ENCODE peak calls at places on chromosomes 11 and 22, in four cellular contexts. U, E, O and J are unnamed samples.

GRCh38 chr11:33475999-33476398 is 218.8 kb downstream of the HIPK3 start:
- DNase-seq in O (peak), E (peak), U (peak), J (peak)

GRCh38 chr11:65861165-65861505 is 902 bp downstream of the MUS81 start:
- DNase-seq in O (no peak), U (no peak), E (no peak), J (no peak)

GRCh38 chr11:34749666-34750659 is 129.1 kb downstream of the EHF start:
- DNase-seq in U (no peak), O (no peak), E (peak), J (peak)

GRCh38 chr11:406796-407650 is 7.8 kb downstream of the SIGIRR start:
- DNase-seq in O (peak), E (peak), U (peak), J (peak)

GRCh38 chr11:123430736-123431356 is 777 bp downstream of the GRAMD1B start:
- DNase-seq in O (no peak), U (peak), E (peak), J (peak)

GRCh38 chr11:86380295-86380694 is 5.6 kb downstream of the CCDC81 start:
- DNase-seq in O (no peak), U (no peak), E (no peak), J (no peak)

GRCh38 chr11:81359476-81359875 is 1374.2 kb downstream of the FAM181B start:
- DNase-seq in O (no peak), E (no peak), U (no peak), J (no peak)

GRCh38 chr11:81887671-81888070 is 846.0 kb downstream of the FAM181B start:
- DNase-seq in U (no peak), O (no peak), E (no peak), J (no peak)

GRCh38 chr22:46220921-46221320 is 29.2 kb downstream of the CDPF1 start:
- DNase-seq in O (no peak), U (peak), E (no peak), J (peak)

GRCh38 chr11:64598106-64598796 is 7.2 kb downstream of the SLC22A12 start:
- DNase-seq in U (no peak), E (no peak), O (no peak), J (no peak)

GRCh38 chr22:45831394-45831793 is 145.6 kb downstream of the WNT7B start:
- DNase-seq in U (no peak), E (peak), O (peak), J (peak)

GRCh38 chr11:124079631-124080318 is 35.5 kb upstream of the VWA5A start:
- DNase-seq in U (no peak), E (no peak), O (no peak), J (no peak)

GRCh38 chr11:65764434-65764833 is 16.3 kb downstream of the AP5B1 start:
- DNase-seq in O (no peak), U (no peak), E (no peak), J (no peak)

DNA sequence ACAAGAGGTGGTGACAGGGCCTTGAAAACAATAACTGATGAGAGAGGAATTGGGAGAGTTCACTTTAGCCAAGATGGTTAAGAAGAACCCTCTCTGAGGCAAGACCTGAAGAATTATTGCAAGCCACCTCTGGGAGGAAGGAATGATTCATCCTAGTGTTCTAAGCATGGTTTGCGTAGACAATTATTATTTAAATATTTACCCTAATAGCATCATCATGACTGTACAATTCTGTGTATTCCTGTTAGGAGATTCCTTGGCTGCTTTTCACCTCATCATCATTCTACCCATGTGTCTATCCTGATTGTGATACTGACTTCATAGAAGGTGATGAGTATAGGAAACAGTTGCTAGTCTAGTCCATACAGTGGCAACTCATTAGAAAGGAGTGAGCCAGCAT is 264.4 kb downstream of the DDX10 start:
- DNase-seq in O (no peak), E (peak), U (no peak), J (peak)
- H3K4me3 ChIP-seq in O (no peak), E (no peak), U (no peak), J (no peak)

GRCh38 chr11:83680351-83680750 is 394.2 kb upstream of the CCDC90B start:
- DNase-seq in E (no peak), O (no peak), U (no peak), J (no peak)

GRCh38 chr11:83671295-83671694 is 385.1 kb upstream of the CCDC90B start:
- DNase-seq in O (no peak), E (no peak), U (no peak), J (peak)

GRCh38 chr11:83674498-83674897 is 388.3 kb upstream of the CCDC90B start:
- DNase-seq in O (no peak), E (no peak), U (no peak), J (no peak)

GRCh38 chr11:83677730-83678129 is 391.6 kb upstream of the CCDC90B start:
- DNase-seq in E (no peak), O (no peak), U (no peak), J (no peak)

DNA sequence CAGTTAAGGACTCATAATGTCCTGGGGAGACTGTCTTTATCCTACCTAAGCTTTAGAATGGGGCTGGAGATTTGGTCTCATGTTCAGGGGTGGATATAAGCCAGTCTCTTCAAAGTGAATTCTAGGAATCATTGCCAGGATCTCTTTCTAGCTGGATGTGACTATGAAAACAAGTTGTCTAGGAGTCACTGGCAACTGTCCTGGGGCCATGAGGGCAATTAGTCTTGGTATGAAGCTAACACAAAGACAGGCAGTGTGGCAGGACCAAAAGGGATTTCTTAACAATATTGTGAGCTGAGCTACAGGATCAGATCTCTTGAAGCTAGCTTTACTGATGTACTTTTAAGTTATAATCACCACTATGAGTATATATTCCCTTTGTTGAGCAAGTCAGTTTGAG is 389.9 kb upstream of the CCDC90B start:
- DNase-seq in E (no peak), O (no peak), U (no peak), J (no peak)
- H3K4me3 ChIP-seq in E (no peak), O (no peak), U (no peak), J (no peak)

DNA sequence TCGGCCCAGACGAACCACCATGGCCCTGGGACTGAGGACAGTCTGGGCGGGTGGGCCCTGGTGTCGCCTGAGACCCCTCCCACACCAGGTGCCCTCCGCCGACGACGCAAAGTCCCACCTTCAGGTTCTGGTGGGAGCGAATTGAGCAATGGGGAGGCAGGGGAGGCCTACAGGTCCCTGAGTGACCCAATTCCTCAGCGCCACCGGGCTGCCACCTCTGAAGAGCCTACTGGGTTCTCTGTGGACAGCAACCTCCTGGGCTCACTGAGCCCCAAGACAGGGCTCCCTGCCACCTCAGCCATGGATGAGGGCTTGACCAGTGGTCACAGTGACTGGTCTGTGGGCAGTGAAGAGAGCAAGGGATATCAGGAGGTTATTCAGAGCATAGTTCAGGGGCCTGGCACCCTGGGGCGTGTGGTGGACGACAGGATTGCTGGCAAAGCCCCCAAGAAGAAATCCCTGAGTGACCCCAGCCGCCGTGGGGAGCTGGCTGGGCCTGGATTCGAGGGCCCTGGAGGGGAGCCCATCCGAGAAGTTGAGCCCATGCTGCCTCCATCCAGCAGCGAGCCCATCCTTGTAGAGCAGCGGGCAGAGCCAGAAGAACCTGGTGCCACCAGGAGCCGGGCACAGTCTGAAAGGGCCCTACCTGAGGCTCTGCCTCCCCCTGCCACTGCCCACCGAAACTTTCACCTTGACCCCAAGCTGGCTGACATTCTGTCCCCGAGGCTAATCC is 2.8 kb downstream of the ARHGEF17 start:
- DNase-seq in O (no peak), U (no peak), E (no peak), J (no peak)
- H3K4me3 ChIP-seq in O (no peak), U (no peak), E (peak), J (peak)

GRCh38 chr11:1854132-1854948 is 1.5 kb downstream of the LSP1 start:
- DNase-seq in E (no peak), O (peak), U (peak), J (no peak)
- H3K4me3 ChIP-seq in E (no peak), O (peak), U (peak), J (no peak)

DNA sequence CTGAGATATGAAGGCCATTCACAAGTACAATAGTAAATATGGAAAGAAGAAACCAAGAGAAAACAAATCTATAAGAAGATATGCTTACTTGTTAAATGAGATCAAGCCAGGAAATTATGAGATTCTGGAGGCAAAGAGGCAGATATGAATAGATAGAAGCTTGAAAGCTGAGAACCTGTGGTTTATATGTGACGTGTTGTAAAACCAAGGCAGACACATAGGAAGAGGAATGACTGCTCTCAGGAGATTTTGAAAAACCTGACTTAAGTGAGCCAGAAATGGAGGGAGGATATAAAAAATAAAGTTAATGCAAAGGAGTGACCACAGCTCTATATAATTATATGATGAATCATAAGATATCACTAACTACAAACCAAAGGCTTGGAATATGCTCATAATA is 1160.5 kb upstream of the CNTN5 start:
- DNase-seq in E (no peak), U (no peak), O (no peak), J (peak)
- H3K4me3 ChIP-seq in E (no peak), U (no peak), O (no peak), J (no peak)

GRCh38 chr11:113506893-113507292 is 31.7 kb upstream of the DRD2 start:
- DNase-seq in U (no peak), O (no peak), E (no peak), J (peak)

GRCh38 chr11:113505046-113505445 is 29.8 kb upstream of the DRD2 start:
- DNase-seq in E (no peak), U (no peak), O (no peak), J (peak)

GRCh38 chr11:113505541-113506375 is 30.6 kb upstream of the DRD2 start:
- DNase-seq in U (no peak), E (peak), O (no peak), J (peak)

GRCh38 chr11:113507341-113507740 is 32.1 kb upstream of the DRD2 start:
- DNase-seq in U (no peak), O (no peak), E (no peak), J (no peak)

GRCh38 chr11:113506461-113506860 is 31.3 kb upstream of the DRD2 start:
- DNase-seq in U (no peak), E (no peak), O (no peak), J (no peak)
- H3K4me3 ChIP-seq in U (no peak), E (no peak), O (no peak), J (no peak)

GRCh38 chr22:31496735-31497146 is 405 bp downstream of the SFI1 start:
- DNase-seq in O (peak), E (peak), U (no peak), J (peak)

GRCh38 chr22:31496007-31496734 is at the start of gene SFI1:
- DNase-seq in E (peak), O (peak), U (peak), J (peak)

GRCh38 chr22:31497148-31497938 is 1.0 kb downstream of the SFI1 start:
- DNase-seq in U (peak), E (no peak), O (peak), J (no peak)

GRCh38 chr22:31492151-31492550 is 2.5 kb upstream of the EIF4ENIF1 start:
- DNase-seq in E (no peak), O (no peak), U (no peak), J (no peak)

GRCh38 chr22:31495343-31495742 is 993 bp upstream of the SFI1 start:
- DNase-seq in E (no peak), O (peak), U (peak), J (no peak)
- H3K4me3 ChIP-seq in E (peak), O (peak), U (peak), J (peak)

GRCh38 chr11:43545610-43546009 is 134.9 kb upstream of the HSD17B12 start:
- DNase-seq in U (no peak), O (no peak), E (no peak), J (no peak)

GRCh38 chr11:43547900-43548381 is 132.6 kb upstream of the HSD17B12 start:
- DNase-seq in E (no peak), O (no peak), U (no peak), J (peak)

GRCh38 chr11:43548921-43549320 is 131.6 kb upstream of the HSD17B12 start:
- DNase-seq in E (no peak), O (no peak), U (no peak), J (no peak)

GRCh38 chr11:43546561-43547410 is 133.8 kb upstream of the HSD17B12 start:
- DNase-seq in O (no peak), U (no peak), E (no peak), J (no peak)

GRCh38 chr11:43547411-43547718 is 133.2 kb upstream of the HSD17B12 start:
- DNase-seq in E (no peak), U (no peak), O (no peak), J (no peak)
- H3K4me3 ChIP-seq in E (no peak), U (no peak), O (no peak), J (no peak)

GRCh38 chr22:29030016-29030617 is 31.5 kb downstream of the C22orf31 start:
- DNase-seq in O (no peak), E (peak), U (no peak), J (peak)
- H3K4me3 ChIP-seq in O (no peak), E (peak), U (no peak), J (peak)